ENCODE peak calls at places on chromosome 4, in four cellular contexts. E is cardiac muscle cell, Y is right atrium auricular region, Z is breast epithelium. S is an unnamed sample.

GRCh38 chr4:128665514-128665913 is 144.0 kb upstream of the JADE1 start:
- DNase-seq in E (no peak), Y (no peak), Z (no peak), S (no peak)

GRCh38 chr4:4535590-4535989 is 6.3 kb downstream of the STX18 start:
- DNase-seq in E (no peak), Y (no peak), Z (no peak), S (no peak)

GRCh38 chr4:111475001-111475400 is 670.3 kb upstream of the FAM241A start:
- DNase-seq in E (peak), Y (no peak), Z (no peak), S (peak)

GRCh38 chr4:71009796-71010588 is 16.5 kb downstream of the DCK start:
- DNase-seq in E (peak), Y (no peak), Z (no peak), S (no peak)

GRCh38 chr4:127642169-127642568 is 9.4 kb downstream of the INTU start:
- DNase-seq in E (no peak), Y (no peak), Z (no peak), S (no peak)

GRCh38 chr4:5887361-5888221 is 5.3 kb downstream of the CRMP1 start:
- DNase-seq in E (no peak), Y (no peak), Z (no peak), S (no peak)

GRCh38 chr4:151489462-151490203 is 80.7 kb downstream of the FHIP1A start:
- DNase-seq in E (no peak), Y (no peak), Z (no peak), S (no peak)

GRCh38 chr4:162016991-162017390 is 146.8 kb downstream of the FSTL5 start:
- DNase-seq in E (no peak), Y (no peak), Z (no peak), S (no peak)

GRCh38 chr4:113101669-113102068 is 52.2 kb downstream of the ANK2 start:
- DNase-seq in E (peak), Y (no peak), Z (no peak), S (no peak)

GRCh38 chr4:145564540-145564939 is 54.6 kb upstream of the MMAA start:
- DNase-seq in E (no peak), Y (no peak), Z (no peak), S (no peak)

GRCh38 chr4:121070274-121070673 is 2.1 kb downstream of the NDNF start:
- DNase-seq in E (no peak), Y (no peak), Z (no peak), S (no peak)

GRCh38 chr4:165631208-165631894 is 241.7 kb upstream of the TLL1 start:
- DNase-seq in E (no peak), Y (no peak), Z (no peak), S (no peak)

GRCh38 chr4:183396187-183396738 is 48.2 kb upstream of the CDKN2AIP start:
- DNase-seq in E (no peak), Y (no peak), Z (no peak), S (no peak)

GRCh38 chr4:43014266-43014665 is 121.8 kb downstream of the GRXCR1 start:
- DNase-seq in E (no peak), Y (no peak), Z (no peak), S (no peak)

GRCh38 chr4:93897559-93897958 is 69.0 kb downstream of the ATOH1 start:
- DNase-seq in E (peak), Y (no peak), Z (no peak), S (no peak)

GRCh38 chr4:145812902-145813301 is 125.7 kb downstream of the ZNF827 start:
- DNase-seq in E (no peak), Y (no peak), Z (no peak), S (no peak)

GRCh38 chr4:185710487-185710995 is 101.5 kb downstream of the SORBS2 start:
- DNase-seq in E (no peak), Y (no peak), Z (no peak), S (no peak)

GRCh38 chr4:39286263-39286662 is 79.9 kb downstream of the RFC1 start:
- DNase-seq in E (no peak), Y (no peak), Z (no peak), S (no peak)

GRCh38 chr4:44150091-44150576 is 298.5 kb downstream of the KCTD8 start:
- DNase-seq in E (peak), Y (no peak), Z (no peak), S (no peak)

GRCh38 chr4:15495621-15496020 is 25.9 kb downstream of the CC2D2A start:
- DNase-seq in E (no peak), Y (no peak), Z (no peak), S (no peak)

GRCh38 chr4:20496078-20496477 is 204.2 kb upstream of the PACRGL start:
- DNase-seq in E (no peak), Y (no peak), Z (no peak), S (no peak)

GRCh38 chr4:73780834-73781233 is 40.5 kb downstream of the CXCL8 start:
- DNase-seq in E (no peak), Y (no peak), Z (no peak), S (no peak)

GRCh38 chr4:38583102-38583501 is 80.9 kb upstream of the KLF3 start:
- DNase-seq in E (no peak), Y (peak), Z (no peak), S (no peak)

GRCh38 chr4:992297-993110 is 700 bp downstream of the SLC26A1 start:
- DNase-seq in E (no peak), Y (no peak), Z (peak), S (no peak)

GRCh38 chr4:140238353-140239041 is 84.5 kb upstream of the MAML3 start:
- DNase-seq in E (peak), Y (peak), Z (peak), S (peak)

GRCh38 chr4:41865981-41866798 is 69.0 kb upstream of the TMEM33 start:
- DNase-seq in E (no peak), Y (no peak), Z (no peak), S (no peak)
- H3K27ac ChIP-seq in E (no peak), Y (no peak), Z (no peak), S (no peak)

GRCh38 chr4:157013656-157014055 is 42.1 kb upstream of the PDGFC start:
- DNase-seq in E (peak), Y (no peak), Z (no peak), S (no peak)

GRCh38 chr4:157014621-157015591 is 43.3 kb upstream of the PDGFC start:
- DNase-seq in E (peak), Y (no peak), Z (no peak), S (no peak)

GRCh38 chr4:157012296-157012695 is 40.7 kb upstream of the PDGFC start:
- DNase-seq in E (no peak), Y (no peak), Z (no peak), S (no peak)

GRCh38 chr4:157010630-157011029 is 39.0 kb upstream of the PDGFC start:
- DNase-seq in E (no peak), Y (no peak), Z (no peak), S (no peak)

DNA sequence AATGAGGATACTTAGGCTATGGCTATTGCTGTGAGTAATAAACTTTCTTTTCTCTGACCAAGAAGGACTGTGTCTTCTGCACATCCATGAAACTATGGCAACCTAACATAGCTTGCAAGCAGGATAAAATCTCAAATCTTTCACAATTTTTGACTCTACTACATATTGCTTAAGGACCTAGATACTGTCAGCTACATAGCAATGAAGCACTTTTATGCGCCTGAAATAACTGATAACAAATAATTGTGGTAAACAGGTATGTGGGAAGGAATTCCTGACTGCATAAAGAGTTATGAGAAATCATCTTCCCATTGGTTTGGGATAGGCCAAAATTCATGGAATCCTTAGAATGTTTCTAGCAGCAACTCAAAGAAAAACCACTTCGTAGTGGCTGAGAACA is 41.2 kb upstream of the PDGFC start:
- DNase-seq in E (peak), Y (no peak), Z (no peak), S (no peak)
- H3K27ac ChIP-seq in E (no peak), Y (no peak), Z (no peak), S (no peak)

GRCh38 chr4:147826288-147826646 is 94.4 kb downstream of the ARHGAP10 start:
- DNase-seq in E (no peak), Y (no peak), Z (no peak), S (no peak)

GRCh38 chr4:147824316-147824715 is 92.4 kb downstream of the ARHGAP10 start:
- DNase-seq in E (no peak), Y (no peak), Z (no peak), S (no peak)

GRCh38 chr4:147825451-147826287 is 93.8 kb downstream of the ARHGAP10 start:
- DNase-seq in E (peak), Y (no peak), Z (no peak), S (no peak)

GRCh38 chr4:147823135-147823534 is 91.2 kb downstream of the ARHGAP10 start:
- DNase-seq in E (no peak), Y (no peak), Z (no peak), S (no peak)

DNA sequence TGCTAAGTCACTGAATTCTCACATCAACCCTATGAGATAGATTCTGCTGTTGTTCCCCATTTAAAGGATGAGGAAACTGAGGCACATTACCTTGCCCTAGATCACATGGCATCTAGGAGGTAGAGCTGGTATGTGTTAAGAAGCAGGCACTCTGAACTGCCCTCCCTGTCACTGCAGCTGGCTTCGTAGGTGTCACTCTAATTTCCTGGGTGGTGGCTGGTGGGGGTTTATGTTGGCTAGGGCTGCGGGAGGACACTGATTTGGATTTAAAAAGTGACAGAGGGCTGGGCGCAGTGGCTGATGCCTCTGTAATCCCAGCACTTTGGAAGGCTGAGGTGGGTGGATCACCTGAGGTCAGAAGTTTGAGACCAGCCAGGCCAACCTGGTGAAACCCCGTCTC is 93.0 kb downstream of the ARHGAP10 start:
- DNase-seq in E (no peak), Y (no peak), Z (no peak), S (no peak)
- H3K27ac ChIP-seq in E (no peak), Y (peak), Z (peak), S (no peak)

DNA sequence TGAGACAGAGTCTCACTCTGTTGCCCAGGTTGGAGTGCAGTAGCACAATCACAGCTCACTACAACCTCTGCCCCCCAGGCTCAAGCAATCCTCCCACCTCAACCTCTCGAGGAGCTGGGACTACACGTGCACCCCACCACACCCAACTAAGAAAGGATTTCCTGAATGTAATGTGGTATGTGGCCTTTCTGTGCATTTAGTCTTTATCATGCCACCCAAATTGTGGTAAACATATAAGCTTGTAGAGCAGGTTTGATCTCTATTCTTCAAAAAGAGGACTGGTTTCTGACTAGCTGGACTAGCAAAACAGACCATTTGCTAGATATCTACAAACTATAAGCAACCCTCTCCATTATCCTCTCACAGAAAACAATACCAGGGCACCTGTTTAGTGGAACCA is 33.6 kb downstream of the ELOVL6 start:
- DNase-seq in E (no peak), Y (no peak), Z (no peak), S (no peak)
- H3K27ac ChIP-seq in E (peak), Y (no peak), Z (no peak), S (no peak)

GRCh38 chr4:83012631-83013419 is 2.2 kb upstream of the LIN54 start:
- DNase-seq in E (peak), Y (peak), Z (peak), S (peak)
- H3K27ac ChIP-seq in E (peak), Y (peak), Z (peak), S (peak)

GRCh38 chr4:25694466-25694865 is 38.8 kb downstream of the SLC34A2 start:
- DNase-seq in E (peak), Y (no peak), Z (no peak), S (no peak)
- H3K27ac ChIP-seq in E (peak), Y (no peak), Z (no peak), S (no peak)

DNA sequence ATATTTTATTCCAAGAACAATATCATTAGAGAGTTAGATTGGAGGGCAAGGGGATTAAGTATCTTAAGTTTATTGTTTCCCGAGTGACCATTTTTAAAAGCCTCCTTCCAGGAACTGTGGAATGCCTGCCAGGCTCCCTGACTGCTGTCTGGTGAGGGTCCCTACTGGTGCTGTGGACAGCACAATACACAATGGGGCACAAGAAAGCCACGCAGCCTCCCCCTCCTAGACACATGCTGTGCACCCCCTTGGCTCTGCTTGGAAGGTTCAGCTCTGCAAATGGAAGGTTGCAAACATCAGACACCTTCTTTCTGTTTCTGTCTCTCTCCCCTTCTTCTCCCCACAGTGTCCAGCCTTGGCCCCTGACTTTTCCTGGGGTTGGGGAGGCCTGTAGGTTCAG is 153.2 kb downstream of the SHROOM3 start:
- DNase-seq in E (no peak), Y (no peak), Z (no peak), S (no peak)
- H3K27ac ChIP-seq in E (no peak), Y (peak), Z (peak), S (no peak)

DNA sequence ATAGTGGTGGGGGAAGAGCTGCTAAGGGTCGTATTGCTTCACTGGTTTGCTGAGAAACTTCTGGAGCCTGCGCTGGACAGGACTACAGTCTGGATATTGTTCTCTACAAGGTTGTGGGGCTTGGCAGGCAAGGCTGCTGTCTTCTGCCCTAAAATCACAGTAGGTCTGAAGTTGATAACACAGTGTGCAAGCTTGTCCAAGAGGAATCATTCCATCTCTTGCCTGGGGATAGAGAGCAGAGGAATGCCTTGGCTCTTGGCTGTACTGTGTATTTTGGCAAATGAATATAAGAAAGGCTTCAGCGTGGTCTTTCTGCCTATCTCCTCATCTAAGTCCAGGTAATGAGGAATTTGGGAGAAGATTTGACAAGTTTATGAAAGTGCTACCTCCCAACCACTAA is 9.4 kb upstream of the RASL11B start:
- DNase-seq in E (no peak), Y (no peak), Z (no peak), S (no peak)
- H3K27ac ChIP-seq in E (peak), Y (peak), Z (peak), S (no peak)

DNA sequence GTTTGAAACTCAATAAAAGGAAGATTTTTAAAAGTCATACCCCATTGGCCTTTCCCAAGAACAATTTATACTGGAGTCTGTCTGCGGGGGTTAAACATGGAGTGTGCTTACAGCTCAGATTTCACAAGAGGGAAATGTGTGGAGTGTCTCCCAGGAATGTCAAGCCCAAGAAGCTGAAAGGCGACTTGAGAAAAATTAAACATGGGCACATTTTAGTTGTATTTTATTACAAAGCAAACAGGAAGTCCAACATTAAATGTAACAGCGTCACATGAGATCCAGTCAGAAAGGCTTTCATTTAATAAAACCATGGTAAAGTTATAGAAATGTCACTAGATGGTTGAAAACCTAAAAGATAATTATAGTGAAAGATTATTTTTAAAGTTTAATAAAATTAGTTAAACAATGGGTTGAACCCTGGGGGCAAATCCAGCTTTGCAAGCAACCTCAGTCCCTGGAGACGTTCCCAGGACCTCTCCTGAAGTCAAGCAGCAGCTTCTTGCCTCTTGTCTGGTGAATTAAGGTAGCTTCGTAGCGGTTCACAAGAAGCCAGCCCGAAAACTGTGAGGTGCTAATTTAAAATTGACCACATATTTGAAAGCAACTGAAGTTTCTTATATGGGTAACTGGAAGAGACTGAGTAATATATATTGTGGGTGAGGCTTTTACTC is 168.4 kb upstream of the EDNRA start:
- DNase-seq in E (peak), Y (no peak), Z (no peak), S (no peak)
- H3K27ac ChIP-seq in E (no peak), Y (no peak), Z (peak), S (no peak)

GRCh38 chr4:163556650-163557391 is 62.3 kb downstream of the TMA16 start:
- DNase-seq in E (no peak), Y (no peak), Z (no peak), S (no peak)

GRCh38 chr4:163558539-163559044 is 64.1 kb downstream of the TMA16 start:
- DNase-seq in E (no peak), Y (no peak), Z (no peak), S (no peak)

GRCh38 chr4:163554870-163555465 is 60.5 kb downstream of the TMA16 start:
- DNase-seq in E (peak), Y (no peak), Z (no peak), S (no peak)

GRCh38 chr4:163553146-163553545 is 58.7 kb downstream of the TMA16 start:
- DNase-seq in E (no peak), Y (no peak), Z (no peak), S (no peak)

DNA sequence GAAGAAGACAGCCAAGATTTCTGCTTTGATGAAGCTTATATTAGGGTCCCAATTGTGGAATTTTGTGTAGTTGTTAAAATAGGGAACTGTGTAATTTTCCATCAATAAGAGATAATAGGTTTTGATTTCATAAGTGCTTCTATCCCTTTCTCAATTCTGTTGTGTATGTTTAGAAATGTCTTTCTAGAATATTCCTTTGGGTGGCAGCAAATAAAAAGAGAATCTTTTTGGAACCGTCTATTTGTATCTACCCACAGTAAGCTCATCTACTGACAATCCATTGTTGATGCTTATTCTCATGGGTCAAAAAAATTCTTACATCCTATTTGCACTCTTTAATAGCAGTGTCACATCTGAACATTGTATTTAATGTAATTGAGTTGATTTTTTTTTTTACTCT is 61.7 kb downstream of the TMA16 start:
- DNase-seq in E (no peak), Y (no peak), Z (no peak), S (no peak)
- H3K27ac ChIP-seq in E (no peak), Y (no peak), Z (no peak), S (no peak)

S was measured in caudate nucleus.